ENCODE peak calls at places on chromosomes 16 and 17, in seven cellular contexts. F is K562, N is HCT116, U is WTC11, P is GM12878, J is HepG2, B is H1. R is an unnamed sample.
A peak's percentile ranks its signal among the peaks of the same experiment; 100 is the strongest.

GRCh38 chr17:82402865-82403264 is 15.3 kb upstream of the HEXD start:
- DNase-seq in F (no peak), N (no peak), U (no peak), P (peak; percentile 45), J (no peak), B (no peak), R (no peak)

GRCh38 chr16:67234180-67234597 is 7.3 kb downstream of the TMEM208 start:
- DNase-seq in F (no peak), N (no peak), U (no peak), P (no peak), J (no peak), B (no peak), R (no peak)

GRCh38 chr17:40431231-40431602 is 12.0 kb upstream of the IGFBP4 start:
- DNase-seq in F (no peak), N (no peak), U (no peak), P (no peak), J (no peak), B (no peak), R (no peak)

GRCh38 chr17:31515226-31515759 is 123.8 kb downstream of the RAB11FIP4 start:
- DNase-seq in F (no peak), N (no peak), U (no peak), P (no peak), J (no peak), B (no peak), R (no peak)

GRCh38 chr17:68499587-68499986 is 12.6 kb upstream of the PRKAR1A start:
- DNase-seq in F (no peak), N (no peak), U (no peak), P (no peak), J (no peak), B (no peak), R (no peak)

GRCh38 chr17:39057807-39058206 is 90.6 kb upstream of the FBXO47 start:
- DNase-seq in F (no peak), N (no peak), U (no peak), P (no peak), J (no peak), B (no peak), R (no peak)

GRCh38 chr17:48215583-48216139 is 108.1 kb downstream of the SNX11 start:
- DNase-seq in F (peak; percentile 58), N (peak; percentile 71), U (peak; percentile 49), P (no peak), J (peak; percentile 8), B (no peak), R (peak; percentile 75)

GRCh38 chr16:3183445-3184139 is 4.4 kb upstream of the OR1F1 start:
- DNase-seq in F (no peak), N (no peak), U (peak; percentile 42), P (no peak), J (no peak), B (no peak), R (no peak)

GRCh38 chr17:2029911-2030778 is at the start of gene DPH1:
- DNase-seq in F (peak; percentile 89), N (peak; percentile 85), U (peak; percentile 95), P (peak; percentile 61), J (peak; percentile 92), B (peak; percentile 69), R (peak; percentile 91)

GRCh38 chr17:1197379-1197778 is 17.6 kb upstream of the ABR start:
- DNase-seq in F (no peak), N (no peak), U (no peak), P (no peak), J (no peak), B (no peak), R (no peak)

GRCh38 chr16:12530291-12530690 is 273.4 kb downstream of the CPPED1 start:
- DNase-seq in F (no peak), N (no peak), U (no peak), P (no peak), J (no peak), B (no peak), R (no peak)

GRCh38 chr17:76714822-76715461 is 4.2 kb upstream of the MXRA7 start:
- DNase-seq in F (no peak), N (no peak), U (peak; percentile 73), P (no peak), J (no peak), B (no peak), R (no peak)

GRCh38 chr17:79832211-79833109 is 6.8 kb downstream of the CBX4 start:
- DNase-seq in F (peak; percentile 67), N (no peak), U (peak; percentile 58), P (no peak), J (peak; percentile 85), B (no peak), R (no peak)

GRCh38 chr16:66451548-66451947 is 24.5 kb downstream of the BEAN1 start:
- DNase-seq in F (no peak), N (no peak), U (no peak), P (no peak), J (no peak), B (no peak), R (no peak)

GRCh38 chr16:51465026-51465425 is 314.0 kb upstream of the SALL1 start:
- DNase-seq in F (no peak), N (no peak), U (no peak), P (no peak), J (no peak), B (no peak), R (no peak)

GRCh38 chr17:73096201-73096600 is 3.7 kb upstream of the SLC39A11 start:
- DNase-seq in F (no peak), N (no peak), U (no peak), P (no peak), J (no peak), B (no peak), R (no peak)

GRCh38 chr17:40564883-40565744 is at the start of gene CCR7:
- DNase-seq in F (peak; percentile 51), N (no peak), U (no peak), P (no peak), J (no peak), B (no peak), R (no peak)

GRCh38 chr17:50207318-50207717 is 5.9 kb upstream of the COL1A1 start:
- DNase-seq in F (no peak), N (no peak), U (peak; percentile 6), P (no peak), J (no peak), B (no peak), R (no peak)

GRCh38 chr17:50207792-50208567 is 6.5 kb upstream of the COL1A1 start:
- DNase-seq in F (no peak), N (no peak), U (peak; percentile 34), P (no peak), J (no peak), B (no peak), R (no peak)

GRCh38 chr17:50205931-50206505 is 4.6 kb upstream of the COL1A1 start:
- DNase-seq in F (no peak), N (no peak), U (no peak), P (no peak), J (no peak), B (no peak), R (no peak)

GRCh38 chr17:50205111-50205821 is 3.8 kb upstream of the COL1A1 start:
- DNase-seq in F (peak; percentile 56), N (no peak), U (peak; percentile 4), P (no peak), J (no peak), B (no peak), R (no peak)

GRCh38 chr17:50206604-50207293 is 5.3 kb upstream of the COL1A1 start:
- DNase-seq in F (peak; percentile 57), N (no peak), U (peak; percentile 81), P (no peak), J (no peak), B (no peak), R (peak; percentile 31)
- TF ChIP-seq SP1 in F (no peak), N (no peak), U (no peak), P (no peak), J (no peak), B (no peak), R (no peak)

DNA sequence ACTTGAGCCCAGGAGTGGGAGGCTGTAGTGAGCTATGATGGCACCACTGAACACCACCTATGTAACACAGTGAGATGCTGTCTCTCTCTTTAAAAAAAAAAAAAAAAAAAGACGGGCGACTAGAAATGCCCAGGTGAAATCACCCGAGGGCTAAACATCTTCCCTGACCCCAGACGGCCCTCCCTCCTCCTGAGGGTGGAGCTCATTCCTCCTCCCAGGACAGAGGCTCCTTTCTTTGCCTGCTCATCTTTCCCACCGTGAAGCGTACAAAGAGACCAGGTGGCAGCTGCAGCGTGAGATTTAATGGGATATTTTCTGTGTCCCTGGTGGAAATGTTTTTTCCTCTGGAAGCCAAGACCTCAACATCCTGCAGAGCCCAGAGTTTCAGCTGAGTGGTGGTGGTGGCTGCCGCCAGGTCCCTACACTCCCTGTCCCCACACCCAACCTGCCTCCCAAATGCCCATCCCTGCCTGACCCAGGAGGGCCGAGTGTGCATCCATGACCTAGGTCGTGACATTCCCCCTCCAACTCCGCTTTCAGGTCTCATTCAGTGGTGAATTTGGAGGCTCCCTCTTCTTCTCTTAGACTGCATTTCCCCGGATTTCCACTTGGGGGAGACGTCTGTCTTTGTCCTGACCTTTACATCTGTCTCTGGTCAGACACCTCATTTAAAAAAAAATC is 14.4 kb upstream of the GPRC5B start:
- DNase-seq in F (peak; percentile 59), N (peak; percentile 57), U (peak; percentile 75), P (no peak), J (peak; percentile 66), B (no peak), R (peak; percentile 55)
- TF ChIP-seq SP1 in F (no peak), N (no peak), U (no peak), P (no peak), J (no peak), B (no peak), R (no peak)

GRCh38 chr16:85753976-85754375 is 3.1 kb upstream of the C16orf74 start:
- DNase-seq in F (no peak), N (no peak), U (no peak), P (no peak), J (no peak), B (no peak), R (no peak)
- TF ChIP-seq SP1 in F (no peak), N (no peak), U (no peak), P (no peak), J (no peak), B (no peak), R (no peak)

GRCh38 chr17:8326591-8327583 is 12.8 kb upstream of the ODF4 start:
- DNase-seq in F (no peak), N (no peak), U (peak; percentile 47), P (no peak), J (no peak), B (no peak), R (no peak)
- TF ChIP-seq SP1 in F (no peak), N (no peak), U (no peak), P (no peak), J (no peak), B (no peak), R (no peak)

GRCh38 chr17:58362368-58363014 is 10.5 kb upstream of the SUPT4H1 start:
- DNase-seq in F (no peak), N (no peak), U (no peak), P (no peak), J (no peak), B (no peak), R (no peak)
- TF ChIP-seq SP1 in F (no peak), N (no peak), U (no peak), P (no peak), J (no peak), B (no peak), R (no peak)